ENCODE peak calls at places on chromosomes 5 and 9, in nine cellular contexts. S, V, Y, A, T, C, B, M and U are unnamed samples.

GRCh38 chr5:33781286-33781685 is 110.5 kb downstream of the ADAMTS12 start:
- DNase-seq in S (no peak), V (peak), Y (no peak), A (peak), T (no peak), C (no peak), B (no peak), M (no peak), U (no peak)

GRCh38 chr9:122110100-122110833 is 17.2 kb upstream of the TTLL11 start:
- DNase-seq in S (no peak), V (no peak), Y (no peak), A (no peak), T (no peak), C (no peak), B (no peak), M (no peak), U (no peak)

GRCh38 chr9:111926421-111926875 is 29.8 kb downstream of the UGCG start:
- DNase-seq in S (no peak), V (peak), Y (peak), A (peak), T (peak), C (peak), B (no peak), M (no peak), U (peak)

GRCh38 chr5:73370620-73371583 is 77.7 kb downstream of the FOXD1 start:
- DNase-seq in S (peak), V (peak), Y (no peak), A (peak), T (no peak), C (no peak), B (no peak), M (peak), U (no peak)

GRCh38 chr9:120336753-120337090 is 243.2 kb downstream of the CDK5RAP2 start:
- DNase-seq in S (no peak), V (no peak), Y (no peak), A (no peak), T (no peak), C (no peak), B (no peak), M (no peak), U (no peak)

GRCh38 chr5:148961261-148962199 is 101.3 kb downstream of the SH3TC2 start:
- DNase-seq in S (no peak), V (peak), Y (no peak), A (peak), T (no peak), C (no peak), B (no peak), M (peak), U (no peak)

GRCh38 chr9:100346836-100347235 is 5.9 kb downstream of the TEX10 start:
- DNase-seq in S (no peak), V (peak), Y (no peak), A (peak), T (no peak), C (no peak), B (no peak), M (peak), U (no peak)

GRCh38 chr5:751496-751895 is 33.0 kb downstream of the ZDHHC11B start:
- DNase-seq in S (no peak), V (no peak), Y (no peak), A (no peak), T (no peak), C (no peak), B (no peak), M (no peak), U (no peak)

GRCh38 chr9:74672237-74672636 is 175.1 kb downstream of the RORB start:
- DNase-seq in S (no peak), V (no peak), Y (no peak), A (no peak), T (no peak), C (no peak), B (no peak), M (no peak), U (no peak)

GRCh38 chr5:54765327-54765726 is 220.1 kb downstream of the ESM1 start:
- DNase-seq in S (no peak), V (no peak), Y (no peak), A (no peak), T (no peak), C (no peak), B (no peak), M (no peak), U (no peak)

GRCh38 chr5:131996210-131997025 is 15.0 kb downstream of the ACSL6 start:
- DNase-seq in S (no peak), V (no peak), Y (no peak), A (no peak), T (peak), C (no peak), B (no peak), M (no peak), U (no peak)

GRCh38 chr5:136766456-136766855 is 401.1 kb upstream of the TRPC7 start:
- DNase-seq in S (no peak), V (no peak), Y (no peak), A (no peak), T (no peak), C (no peak), B (no peak), M (peak), U (no peak)

DNA sequence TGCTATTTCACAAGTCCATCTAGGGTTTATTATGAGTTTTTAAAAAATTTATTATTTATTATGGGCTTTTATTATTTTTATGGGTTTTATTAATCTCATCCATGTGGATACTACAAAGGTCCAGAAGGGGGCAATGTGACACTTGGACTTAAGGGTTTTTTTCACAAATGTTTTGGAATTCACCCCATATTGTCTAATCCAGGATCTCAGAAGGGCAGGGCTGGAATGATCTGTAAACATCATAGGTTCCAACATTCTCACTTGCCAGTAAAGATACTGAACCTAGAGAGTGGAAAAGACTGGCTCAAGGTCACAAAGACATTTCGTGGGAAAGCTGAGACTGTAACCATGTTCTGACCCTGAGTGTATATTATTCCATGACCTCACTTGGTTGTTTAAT is 35.6 kb downstream of the NIM1K start:
- DNase-seq in S (peak), V (peak), Y (no peak), A (peak), T (no peak), C (no peak), B (no peak), M (peak), U (no peak)
- TF ChIP-seq CTCF in S (peak), V (peak), Y (no peak), A (peak), T (peak), C (no peak), B (no peak), M (peak), U (peak)

GRCh38 chr5:79513519-79514390 is at the start of gene HOMER1:
- DNase-seq in S (peak), V (peak), Y (peak), A (peak), T (peak), C (no peak), B (peak), M (peak), U (peak)
- TF ChIP-seq CTCF in S (peak), V (no peak), Y (no peak), A (no peak), T (no peak), C (no peak), B (no peak), M (no peak), U (no peak)

GRCh38 chr5:38478166-38478565 is 78.3 kb downstream of the LIFR start:
- DNase-seq in S (no peak), V (no peak), Y (no peak), A (no peak), T (no peak), C (no peak), B (no peak), M (no peak), U (no peak)

GRCh38 chr5:38479315-38479904 is 77.0 kb downstream of the LIFR start:
- DNase-seq in S (no peak), V (no peak), Y (no peak), A (peak), T (no peak), C (no peak), B (no peak), M (no peak), U (no peak)

DNA sequence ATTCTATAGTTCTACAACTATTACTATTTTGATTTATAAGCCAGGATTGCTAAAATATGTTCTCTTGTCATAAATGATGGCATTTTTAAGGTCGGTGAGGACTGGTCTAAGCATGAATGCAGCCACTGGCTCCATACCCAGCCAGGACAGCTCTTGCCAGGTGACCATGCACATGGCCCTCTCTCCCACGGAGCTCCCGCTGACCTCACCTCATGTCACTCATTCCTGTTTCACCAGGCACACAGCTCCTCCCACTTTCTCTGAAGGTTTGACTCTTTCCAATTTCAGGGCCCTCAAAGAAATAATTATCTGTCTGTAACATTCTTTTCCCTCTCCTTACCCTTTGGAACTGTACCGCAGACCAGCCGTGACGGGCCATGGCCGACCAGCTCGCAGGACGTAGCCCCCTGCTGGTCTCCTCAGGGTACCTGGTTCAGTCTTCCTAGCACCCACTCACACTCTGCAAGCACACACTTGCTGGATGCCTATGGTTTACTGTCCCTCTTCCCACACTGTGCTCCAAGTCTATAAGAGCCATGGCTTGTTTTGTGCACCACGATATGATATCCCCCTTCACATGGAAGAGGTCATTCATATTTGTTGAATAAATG is 72.6 kb downstream of the LIFR start:
- DNase-seq in S (no peak), V (no peak), Y (no peak), A (no peak), T (no peak), C (no peak), B (no peak), M (no peak), U (no peak)
- TF ChIP-seq CTCF in S (no peak), V (no peak), Y (no peak), A (no peak), T (no peak), C (no peak), B (no peak), M (no peak), U (no peak)

GRCh38 chr9:22170990-22171663 is 162.0 kb upstream of the CDKN2B start:
- DNase-seq in S (no peak), V (no peak), Y (no peak), A (no peak), T (no peak), C (no peak), B (no peak), M (no peak), U (no peak)
- TF ChIP-seq CTCF in S (no peak), V (no peak), Y (no peak), A (no peak), T (no peak), C (no peak), B (no peak), M (no peak), U (no peak)

GRCh38 chr5:61366841-61367240 is 34.8 kb downstream of the ZSWIM6 start:
- DNase-seq in S (no peak), V (no peak), Y (no peak), A (no peak), T (no peak), C (no peak), B (no peak), M (no peak), U (no peak)

GRCh38 chr5:61363715-61364114 is 31.7 kb downstream of the ZSWIM6 start:
- DNase-seq in S (no peak), V (no peak), Y (no peak), A (no peak), T (no peak), C (no peak), B (no peak), M (no peak), U (no peak)

GRCh38 chr5:61357745-61358144 is 25.7 kb downstream of the ZSWIM6 start:
- DNase-seq in S (no peak), V (no peak), Y (no peak), A (no peak), T (peak), C (no peak), B (no peak), M (peak), U (peak)

DNA sequence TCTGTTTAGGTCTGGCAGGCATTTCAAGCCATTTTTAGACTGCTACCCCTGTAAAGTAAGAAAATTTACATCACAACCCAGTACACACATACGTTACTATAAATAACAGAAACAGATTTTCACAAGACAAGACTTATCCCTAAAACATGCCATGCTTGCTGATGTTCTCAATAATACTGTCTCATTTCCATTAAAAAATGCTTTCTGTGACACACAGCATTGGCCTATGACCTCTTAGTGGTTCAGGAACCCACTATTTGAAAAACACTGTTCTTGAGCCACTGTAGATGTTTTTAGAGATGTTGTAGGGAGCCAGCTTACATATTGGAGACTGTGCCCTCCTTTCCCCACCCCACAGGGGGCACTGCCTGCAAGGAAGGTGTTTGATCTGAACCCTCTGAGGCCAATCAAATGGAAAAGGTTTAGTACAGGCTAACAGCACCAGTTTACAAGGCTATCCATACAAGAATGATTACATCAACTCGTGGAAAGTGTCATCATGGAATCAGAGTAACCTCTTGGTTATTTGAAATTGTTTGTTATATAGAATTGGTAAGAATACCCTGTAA is 30.8 kb downstream of the ZSWIM6 start:
- DNase-seq in S (no peak), V (peak), Y (no peak), A (peak), T (no peak), C (no peak), B (no peak), M (peak), U (peak)
- TF ChIP-seq CTCF in S (no peak), V (peak), Y (no peak), A (peak), T (no peak), C (peak), B (no peak), M (no peak), U (no peak)

GRCh38 chr5:176486189-176486757 is 38.1 kb downstream of the FAF2 start:
- DNase-seq in S (no peak), V (no peak), Y (no peak), A (no peak), T (no peak), C (no peak), B (no peak), M (no peak), U (no peak)
- TF ChIP-seq CTCF in S (no peak), V (no peak), Y (no peak), A (no peak), T (no peak), C (no peak), B (no peak), M (no peak), U (no peak)